ENCODE peak calls at places on chromosomes 1 and 21, in eight cellular contexts. B, L, M, O, A, U, G and W are unnamed samples.

GRCh38 chr21:16678479-16678878 is 834.4 kb upstream of the CXADR start:
- DNase-seq in M (no peak), G (no peak), O (no peak), A (no peak), B (no peak), U (no peak), L (no peak), W (no peak)

GRCh38 chr1:111227875-111228747 is 598 bp downstream of the CHI3L2 start:
- DNase-seq in A (peak), U (no peak), B (no peak), L (no peak), G (peak), O (no peak), M (no peak), W (no peak)

GRCh38 chr1:24374891-24375786 is 38.4 kb downstream of the STPG1 start:
- DNase-seq in L (no peak), U (no peak), M (peak), A (no peak), B (no peak), O (no peak), G (no peak), W (no peak)

GRCh38 chr1:205262706-205263105 is 35.0 kb downstream of the TMCC2 start:
- DNase-seq in M (no peak), A (no peak), B (no peak), G (peak), L (no peak), O (no peak), U (no peak), W (no peak)

GRCh38 chr1:44890007-44890406 is 47.0 kb upstream of the PTCH2 start:
- DNase-seq in M (no peak), G (no peak), B (no peak), O (no peak), A (no peak), U (no peak), L (no peak), W (peak)

GRCh38 chr1:172351761-172352161 is 68.7 kb upstream of the C1orf105 start:
- DNase-seq in G (peak), A (peak), M (no peak), O (no peak), U (no peak), B (no peak), L (no peak), W (no peak)

GRCh38 chr1:21913763-21914162 is 23.3 kb downstream of the HSPG2 start:
- DNase-seq in L (no peak), O (no peak), U (no peak), B (no peak), M (no peak), G (no peak), A (no peak), W (no peak)

GRCh38 chr1:67530071-67530470 is 99.9 kb upstream of the SERBP1 start:
- DNase-seq in L (no peak), A (no peak), M (no peak), G (no peak), U (no peak), O (no peak), B (no peak), W (no peak)

GRCh38 chr1:26023826-26024225 is 2.3 kb downstream of the EXTL1 start:
- DNase-seq in A (no peak), U (no peak), B (no peak), L (no peak), O (no peak), M (no peak), G (no peak), W (no peak)

GRCh38 chr21:36693144-36694040 is 5.5 kb upstream of the SIM2 start:
- DNase-seq in A (no peak), B (no peak), U (peak), O (no peak), M (peak), G (no peak), L (peak), W (peak)

GRCh38 chr1:11499825-11500331 is 20.9 kb downstream of the DISP3 start:
- DNase-seq in U (peak), B (no peak), A (no peak), M (peak), O (no peak), G (no peak), L (no peak), W (no peak)

GRCh38 chr1:160154790-160155189 is 3.4 kb downstream of the ATP1A4 start:
- DNase-seq in L (no peak), B (no peak), M (no peak), A (no peak), O (no peak), G (no peak), U (no peak), W (no peak)

GRCh38 chr1:65924471-65924870 is 131.8 kb downstream of the PDE4B start:
- DNase-seq in B (peak), A (peak), U (no peak), M (no peak), L (no peak), G (peak), O (no peak), W (no peak)

GRCh38 chr1:176643536-176643935 is 180.6 kb downstream of the PAPPA2 start:
- DNase-seq in O (no peak), L (no peak), U (no peak), G (peak), M (no peak), B (peak), A (no peak), W (no peak)

GRCh38 chr1:76079475-76080227 is 5.1 kb downstream of the ST6GALNAC3 start:
- DNase-seq in A (no peak), L (no peak), G (no peak), U (no peak), O (no peak), M (no peak), B (no peak), W (no peak)

GRCh38 chr1:97745912-97746311 is 174.9 kb downstream of the DPYD start:
- DNase-seq in U (no peak), A (no peak), G (no peak), B (no peak), M (no peak), O (no peak), L (no peak), W (no peak)

GRCh38 chr1:73821520-73821919 is 376.5 kb downstream of the LRRIQ3 start:
- DNase-seq in B (no peak), G (no peak), L (no peak), O (no peak), A (no peak), U (no peak), M (no peak), W (no peak)

GRCh38 chr1:87086120-87086519 is 171.7 kb downstream of the HS2ST1 start:
- DNase-seq in M (no peak), L (no peak), A (no peak), U (no peak), B (no peak), O (no peak), G (no peak), W (no peak)

GRCh38 chr1:155127672-155128468 is at the start of gene EFNA1:
- DNase-seq in B (no peak), M (no peak), O (peak), A (peak), G (no peak), U (peak), L (peak), W (peak)

GRCh38 chr1:8373547-8374270 is 55.8 kb downstream of the SLC45A1 start:
- DNase-seq in O (no peak), G (peak), U (no peak), B (peak), A (no peak), M (peak), L (no peak), W (no peak)

GRCh38 chr1:205274041-205274691 is 46.4 kb downstream of the TMCC2 start:
- DNase-seq in L (no peak), A (no peak), B (no peak), U (no peak), G (peak), O (no peak), M (no peak), W (no peak)

GRCh38 chr1:8097077-8097799 is 71.1 kb upstream of the ERRFI1 start:
- DNase-seq in A (peak), L (peak), O (no peak), U (no peak), B (peak), G (peak), M (no peak), W (no peak)

GRCh38 chr1:86648255-86648654 is 56.1 kb upstream of the SH3GLB1 start:
- DNase-seq in U (no peak), G (peak), M (no peak), L (no peak), B (peak), A (peak), O (no peak), W (no peak)

GRCh38 chr1:168431882-168432281 is 111.9 kb downstream of the XCL2 start:
- DNase-seq in U (no peak), G (no peak), L (no peak), O (no peak), M (no peak), A (no peak), B (no peak), W (no peak)

GRCh38 chr21:29499734-29500343 is 201.1 kb downstream of the BACH1 start:
- DNase-seq in B (no peak), O (no peak), G (peak), A (peak), M (no peak), U (peak), L (no peak), W (peak)

GRCh38 chr1:48978413-48978812 is 201.7 kb upstream of the BEND5 start:
- DNase-seq in L (no peak), B (no peak), M (no peak), A (no peak), U (no peak), G (no peak), O (no peak), W (no peak)

GRCh38 chr1:29973406-29973805 is 737.1 kb downstream of the PTPRU start:
- DNase-seq in G (peak), O (no peak), M (no peak), A (no peak), U (no peak), B (no peak), L (no peak), W (no peak)

GRCh38 chr1:201326710-201327109 is 43.4 kb downstream of the PKP1 start:
- DNase-seq in O (no peak), L (no peak), G (no peak), U (no peak), B (no peak), M (no peak), A (no peak), W (no peak)

GRCh38 chr1:69693921-69694320 is 126.2 kb downstream of the LRRC7 start:
- DNase-seq in A (no peak), U (no peak), L (no peak), O (no peak), M (no peak), G (no peak), B (no peak), W (no peak)

GRCh38 chr1:55179177-55179835 is 35.9 kb downstream of the USP24 start:
- DNase-seq in G (no peak), A (no peak), U (no peak), L (no peak), B (no peak), M (no peak), O (no peak), W (no peak)

GRCh38 chr1:149936076-149936991 is at the start of gene MTMR11:
- DNase-seq in A (peak), U (no peak), G (peak), O (no peak), M (no peak), L (no peak), B (no peak), W (no peak)

GRCh38 chr1:219279017-219279770 is 105.5 kb downstream of the LYPLAL1 start:
- DNase-seq in U (no peak), O (no peak), B (no peak), A (peak), G (peak), M (no peak), L (no peak), W (no peak)

GRCh38 chr1:12161662-12162458 is 4.9 kb upstream of the TNFRSF1B start:
- DNase-seq in U (no peak), A (peak), M (no peak), G (peak), B (peak), O (peak), L (peak), W (no peak)